ENCODE peak calls at places on chromosomes 3 and 15, in seven cellular contexts. Q is neuronal stem cell, H is PC-3, M is GM23248, S is HCT116, X is astrocyte, U is SK-N-SH. K is an unnamed sample.
A peak's percentile ranks its signal among the peaks of the same experiment; 100 is the strongest.

GRCh38 chr3:69250014-69250413 is 127.6 kb upstream of the LMOD3 start:
- DNase-seq in Q (peak; percentile 69), H (no peak), M (peak; percentile 23), S (no peak), X (peak; percentile 52), U (no peak), K (no peak)

GRCh38 chr3:144415492-144415891 is 443.9 kb downstream of the DIPK2A start:
- DNase-seq in Q (no peak), H (no peak), M (no peak), S (no peak), X (no peak), U (no peak), K (peak; percentile 15)

GRCh38 chr3:178709047-178709446 is 172.8 kb downstream of the KCNMB2 start:
- DNase-seq in Q (no peak), H (no peak), M (no peak), S (no peak), X (no peak), U (no peak), K (no peak)

GRCh38 chr3:72836923-72837322 is 11.3 kb downstream of the SHQ1 start:
- DNase-seq in Q (no peak), H (no peak), M (peak; percentile 40), S (no peak), X (no peak), U (no peak), K (no peak)

GRCh38 chr3:10387881-10388621 is 67.1 kb upstream of the SEC13 start:
- DNase-seq in Q (peak; percentile 37), H (no peak), M (peak; percentile 27), S (no peak), X (peak; percentile 32), U (no peak), K (no peak)

GRCh38 chr15:38828031-38828532 is 263.5 kb upstream of the RASGRP1 start:
- DNase-seq in Q (no peak), H (no peak), M (peak; percentile 70), S (no peak), X (peak; percentile 62), U (no peak), K (no peak)

GRCh38 chr15:58952751-58953150 is 19.3 kb upstream of the SLTM start:
- DNase-seq in Q (no peak), H (peak; percentile 58), M (peak; percentile 58), S (no peak), X (peak; percentile 44), U (no peak), K (peak; percentile 42)

GRCh38 chr3:38438421-38438820 is 15.3 kb upstream of the ACVR2B start:
- DNase-seq in Q (no peak), H (peak; percentile 60), M (peak; percentile 46), S (no peak), X (peak; percentile 51), U (no peak), K (no peak)

GRCh38 chr3:177451277-177451880 is 254.1 kb upstream of the TBL1XR1 start:
- DNase-seq in Q (no peak), H (no peak), M (peak; percentile 19), S (no peak), X (peak; percentile 93), U (no peak), K (no peak)

GRCh38 chr15:80188293-80188692 is 35.5 kb downstream of the FAH start:
- DNase-seq in Q (peak; percentile 21), H (no peak), M (no peak), S (no peak), X (no peak), U (no peak), K (no peak)

GRCh38 chr3:48591886-48592518 is 3.1 kb downstream of the COL7A1 start:
- DNase-seq in Q (no peak), H (no peak), M (no peak), S (no peak), X (no peak), U (no peak), K (no peak)

GRCh38 chr3:48594431-48595049 is 589 bp downstream of the COL7A1 start:
- DNase-seq in Q (no peak), H (no peak), M (peak; percentile 30), S (no peak), X (no peak), U (peak; percentile 49), K (no peak)

GRCh38 chr3:48591436-48591835 is 3.7 kb downstream of the COL7A1 start:
- DNase-seq in Q (no peak), H (no peak), M (no peak), S (no peak), X (no peak), U (no peak), K (no peak)

GRCh38 chr3:48593337-48593736 is 1.8 kb downstream of the COL7A1 start:
- DNase-seq in Q (no peak), H (no peak), M (no peak), S (no peak), X (no peak), U (no peak), K (no peak)

DNA sequence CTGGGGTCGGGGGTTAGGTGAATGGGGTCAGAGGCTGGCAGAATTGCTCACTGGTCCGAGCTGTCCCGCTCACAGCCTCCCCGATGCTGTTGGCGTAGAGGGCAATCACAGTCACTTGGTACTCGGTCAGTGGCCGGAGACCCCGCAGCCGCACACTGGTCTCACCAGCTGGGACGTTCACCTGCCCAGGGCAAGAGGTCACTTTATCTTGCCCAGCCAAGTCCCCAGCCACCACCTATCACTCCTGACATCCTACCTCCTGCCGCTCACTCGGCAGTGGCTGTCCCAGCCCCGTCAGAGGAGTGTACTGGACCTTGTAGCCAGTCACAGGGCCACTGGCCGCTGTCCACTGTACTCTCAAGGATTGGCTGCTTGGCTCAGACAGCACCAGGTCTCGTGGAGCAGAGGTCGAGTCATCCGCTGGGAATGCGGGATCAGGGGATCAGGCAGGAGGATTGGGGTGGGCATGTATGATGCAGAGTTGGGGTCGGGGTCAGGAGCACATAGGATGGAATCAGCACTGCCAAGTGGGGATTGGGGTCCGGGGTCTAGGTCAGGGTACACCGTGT is 2.5 kb downstream of the COL7A1 start:
- DNase-seq in Q (no peak), H (no peak), M (peak; percentile 40), S (no peak), X (no peak), U (no peak), K (no peak)
- H3K4me3 ChIP-seq in Q (no peak overlapping the region), H (no peak overlapping the region), M (no peak overlapping the region), S (no peak overlapping the region), X (no peak overlapping the region), U (no peak overlapping the region), K (no peak overlapping the region)

GRCh38 chr3:194339836-194340235 is 11.3 kb downstream of the CPN2 start:
- DNase-seq in Q (no peak), H (no peak), M (no peak), S (no peak), X (no peak), U (no peak), K (no peak)
- H3K27ac ChIP-seq in Q (no peak overlapping the region), H (no peak overlapping the region), M (no peak overlapping the region), S (no peak overlapping the region), X (no peak overlapping the region), U (no peak overlapping the region), K (no peak overlapping the region)

GRCh38 chr3:196181127-196181546 is 30.1 kb downstream of the ZDHHC19 start:
- DNase-seq in Q (no peak), H (no peak), M (no peak), S (no peak), X (no peak), U (peak; percentile 8), K (no peak)
- H2AFZ ChIP-seq in Q (no peak overlapping the region), H (no peak overlapping the region), M (no peak overlapping the region), S (no peak overlapping the region), X (no peak overlapping the region), U (no peak overlapping the region), K (no peak overlapping the region)

GRCh38 chr3:542030-542429 is 345.5 kb downstream of the CHL1 start:
- DNase-seq in Q (no peak), H (no peak), M (no peak), S (no peak), X (no peak), U (no peak), K (no peak)

GRCh38 chr3:535566-536416 is 339.2 kb downstream of the CHL1 start:
- DNase-seq in Q (no peak), H (no peak), M (peak; percentile 70), S (no peak), X (no peak), U (peak; percentile 70), K (no peak)

GRCh38 chr3:541328-541727 is 344.8 kb downstream of the CHL1 start:
- DNase-seq in Q (no peak), H (no peak), M (no peak), S (no peak), X (no peak), U (no peak), K (no peak)

GRCh38 chr3:536417-536813 is 339.9 kb downstream of the CHL1 start:
- DNase-seq in Q (no peak), H (no peak), M (peak; percentile 23), S (no peak), X (no peak), U (no peak), K (no peak)
- H3K4me3 ChIP-seq in Q (no peak overlapping the region), H (no peak overlapping the region), M (peak overlapping the region; percentile 74), S (no peak overlapping the region), X (peak overlapping the region; percentile 42), U (peak overlapping the region; percentile 57), K (no peak overlapping the region)

GRCh38 chr3:142276780-142277179 is 51.4 kb upstream of the GK5 start:
- DNase-seq in Q (no peak), H (no peak), M (peak; percentile 84), S (no peak), X (peak; percentile 45), U (no peak), K (no peak)
- H3K27ac ChIP-seq in Q (no peak overlapping the region), H (no peak overlapping the region), M (peak overlapping the region; percentile 63), S (no peak overlapping the region), X (no peak overlapping the region), U (no peak overlapping the region), K (no peak overlapping the region)

DNA sequence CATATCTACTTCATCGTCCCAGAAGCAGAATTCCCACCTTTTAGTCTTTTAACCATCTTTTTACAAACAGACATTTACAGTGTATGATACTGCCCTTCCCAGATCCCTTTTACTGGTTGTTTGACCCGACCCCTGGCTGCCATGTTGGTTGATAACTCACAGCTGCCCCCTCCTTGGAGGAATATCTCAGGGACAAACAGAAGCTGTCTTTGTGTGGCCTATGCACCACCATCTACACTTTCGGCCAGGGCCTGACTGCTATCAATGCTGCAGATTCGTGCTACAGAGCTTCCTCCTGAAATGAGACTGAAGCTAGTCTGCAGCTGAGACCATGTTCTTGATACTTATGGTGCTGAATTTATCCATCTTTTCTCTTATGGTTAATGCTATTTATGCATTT is 6.6 kb upstream of the POLQ start:
- DNase-seq in Q (no peak), H (no peak), M (peak; percentile 7), S (no peak), X (no peak), U (no peak), K (no peak)
- H2AFZ ChIP-seq in Q (peak overlapping the region; percentile 56), H (peak overlapping the region; percentile 60), M (peak overlapping the region; percentile 89), S (no peak overlapping the region), X (peak overlapping the region; percentile 23), U (peak overlapping the region; percentile 64), K (no peak overlapping the region)

K was measured in MM.1S.